ENCODE peak calls at places on chromosomes 6 and 20, in nine cellular contexts. N is prostate gland, Z is GM12891, B is breast epithelium, I is lower leg skin, H is A549, V is ovary, D is suprapubic skin, F is body of pancreas. S is an unnamed sample.

GRCh38 chr6:128239146-128239545 is 281.3 kb downstream of the PTPRK start:
- DNase-seq in F (no peak), V (no peak), H (no peak), B (no peak), I (no peak), N (no peak), D (no peak), Z (no peak), S (no peak)

GRCh38 chr6:57252975-57253374 is 30.9 kb upstream of the RAB23 start:
- DNase-seq in B (no peak), D (no peak), V (no peak), Z (no peak), H (no peak), F (no peak), N (no peak), I (no peak), S (no peak)

GRCh38 chr6:32198345-32198696 is 5.9 kb upstream of the GPSM3 start:
- DNase-seq in B (no peak), H (no peak), N (no peak), Z (no peak), F (no peak), D (no peak), V (no peak), I (no peak), S (no peak)

GRCh38 chr6:118284736-118285360 is 263.2 kb upstream of the PLN start:
- DNase-seq in D (no peak), H (no peak), Z (no peak), I (no peak), F (no peak), B (no peak), V (no peak), N (no peak), S (no peak)

GRCh38 chr6:143965503-143966171 is 42.4 kb downstream of the PLAGL1 start:
- DNase-seq in N (no peak), F (no peak), Z (no peak), I (no peak), B (no peak), D (no peak), H (no peak), V (no peak), S (peak; percentile 4)

GRCh38 chr20:35515949-35516645 is 13.4 kb downstream of the C20orf173 start:
- DNase-seq in H (peak; percentile 38), N (no peak), Z (no peak), I (no peak), D (no peak), V (no peak), F (peak; percentile 7), B (peak; percentile 18), S (peak; percentile 92)

GRCh38 chr6:33967966-33968724 is 164.3 kb upstream of the MLN start:
- DNase-seq in Z (no peak), N (no peak), I (peak; percentile 64), F (no peak), H (peak; percentile 18), V (no peak), B (no peak), D (peak; percentile 29), S (no peak)

GRCh38 chr6:43096451-43097097 is 20.5 kb downstream of the PTK7 start:
- DNase-seq in B (peak; percentile 65), H (no peak), F (peak; percentile 31), V (peak; percentile 35), D (no peak), Z (no peak), N (peak; percentile 71), I (no peak), S (peak; percentile 59)

GRCh38 chr20:22339091-22339881 is 245.1 kb downstream of the FOXA2 start:
- DNase-seq in D (no peak), V (no peak), F (peak; percentile 66), N (peak; percentile 67), H (peak; percentile 60), I (no peak), Z (peak; percentile 23), B (no peak), S (peak; percentile 26)

GRCh38 chr6:114364295-114364694 is 21.5 kb upstream of the HS3ST5 start:
- DNase-seq in Z (no peak), I (no peak), F (no peak), H (peak; percentile 13), D (no peak), N (no peak), B (no peak), V (no peak), S (no peak)

GRCh38 chr6:160022101-160022500 is 53.2 kb downstream of the IGF2R start:
- DNase-seq in Z (no peak), N (no peak), H (no peak), B (no peak), D (no peak), I (no peak), V (no peak), F (no peak), S (no peak)

GRCh38 chr6:170424634-170425126 is 118.1 kb downstream of the FAM120B start:
- DNase-seq in B (no peak), F (no peak), Z (no peak), V (no peak), D (no peak), H (no peak), I (no peak), N (no peak), S (no peak)

GRCh38 chr6:141734441-141734840 is 398.3 kb upstream of the GJE1 start:
- DNase-seq in B (no peak), V (no peak), I (no peak), N (no peak), Z (no peak), H (no peak), F (no peak), D (no peak), S (no peak)

GRCh38 chr6:134549854-134550253 is 231.9 kb upstream of the SGK1 start:
- DNase-seq in N (no peak), D (no peak), I (no peak), Z (no peak), F (no peak), B (no peak), H (no peak), V (no peak), S (no peak)

GRCh38 chr20:49833483-49833882 is 20.9 kb downstream of the SLC9A8 start:
- DNase-seq in D (no peak), H (no peak), F (no peak), Z (peak; percentile 26), I (no peak), V (no peak), N (no peak), B (no peak), S (no peak)

GRCh38 chr6:159533568-159533967 is 159.5 kb downstream of the SOD2 start:
- DNase-seq in D (no peak), H (no peak), N (no peak), V (no peak), F (no peak), Z (no peak), I (no peak), B (no peak), S (no peak)

GRCh38 chr6:42777126-42777822 is 4.6 kb upstream of the BICRAL start:
- DNase-seq in Z (no peak), D (no peak), F (no peak), N (no peak), H (no peak), I (no peak), V (no peak), B (no peak), S (peak; percentile 44)

GRCh38 chr20:23101696-23102095 is 15.6 kb upstream of the CD93 start:
- DNase-seq in N (no peak), B (no peak), I (no peak), D (no peak), Z (no peak), F (no peak), H (no peak), V (no peak), S (no peak)

GRCh38 chr20:2458919-2459499 is 11.6 kb downstream of the SNRPB start:
- DNase-seq in V (no peak), D (no peak), H (no peak), Z (no peak), F (no peak), B (no peak), N (no peak), I (no peak), S (no peak)
- TF ChIP-seq POLR2A in V (no peak), D (no peak), H (no peak), Z (no peak), F (no peak), B (no peak), N (no peak), I (no peak), S (no peak)

GRCh38 chr6:13453771-13454251 is 33.6 kb downstream of the GFOD1 start:
- DNase-seq in I (peak; percentile 40), Z (no peak), B (no peak), N (no peak), H (peak; percentile 6), V (no peak), F (no peak), D (no peak), S (peak; percentile 24)
- TF ChIP-seq POLR2A in I (no peak), Z (peak; percentile 58), B (no peak), N (no peak), H (no peak), V (no peak), F (no peak), D (no peak), S (no peak)

GRCh38 chr6:81987293-81987692 is 234.8 kb upstream of the TENT5A start:
- DNase-seq in F (no peak), V (no peak), Z (no peak), B (no peak), D (no peak), I (no peak), N (no peak), H (no peak), S (no peak)

GRCh38 chr6:81985191-81985590 is 232.7 kb upstream of the TENT5A start:
- DNase-seq in B (no peak), F (no peak), I (no peak), V (no peak), N (no peak), Z (no peak), D (no peak), H (no peak), S (no peak)

GRCh38 chr6:81988871-81989270 is 236.4 kb upstream of the TENT5A start:
- DNase-seq in F (no peak), N (no peak), Z (no peak), V (no peak), H (no peak), I (no peak), D (no peak), B (no peak), S (no peak)

GRCh38 chr6:81984599-81984998 is 232.1 kb upstream of the TENT5A start:
- DNase-seq in B (no peak), Z (no peak), N (no peak), I (no peak), V (no peak), D (no peak), H (no peak), F (no peak), S (no peak)

DNA sequence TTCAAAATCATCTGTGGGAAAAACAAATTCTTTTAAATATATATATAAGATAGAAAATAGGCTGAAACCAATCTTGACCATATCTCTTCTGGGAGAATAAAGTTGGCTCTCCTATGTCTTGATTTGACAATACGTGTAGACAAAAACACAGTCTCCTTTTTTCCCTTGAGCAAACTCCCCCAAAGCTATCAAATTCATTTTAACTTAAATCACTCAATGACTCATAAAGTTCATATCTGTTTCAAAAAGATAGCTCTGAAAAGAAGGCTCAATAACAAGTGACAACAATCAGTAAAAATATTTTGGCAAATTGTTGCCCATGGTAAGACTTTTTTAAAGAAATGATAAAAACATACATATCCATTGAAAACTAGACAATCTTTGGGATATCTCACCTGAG is 236.0 kb upstream of the TENT5A start:
- DNase-seq in B (no peak), H (no peak), N (no peak), F (no peak), V (no peak), D (no peak), Z (no peak), I (no peak), S (no peak)
- TF ChIP-seq POLR2A in B (no peak), H (no peak), N (no peak), F (no peak), V (no peak), D (no peak), Z (no peak), I (no peak), S (no peak)

GRCh38 chr6:52576392-52577021 is 353 bp downstream of the TRAM2 start:
- DNase-seq in D (peak; percentile 81), V (peak; percentile 64), I (peak; percentile 94), N (no peak), F (peak; percentile 77), Z (peak; percentile 70), B (peak; percentile 30), H (peak; percentile 67), S (peak; percentile 78)
- TF ChIP-seq POLR2A in D (no peak), V (peak; percentile 52), I (no peak), N (no peak), F (no peak), Z (no peak), B (no peak), H (peak; percentile 47), S (peak; percentile 61)

S was measured in H54.